ENCODE peak calls at places on chromosome 14, in four cellular contexts. W is mucosa of descending colon, J is lower lobe of right lung, T is AG20443. L is an unnamed sample.

GRCh38 chr14:47149326-47149725 is 497.7 kb upstream of the RPL10L start:
- DNase-seq in T (no peak), W (no peak), J (no peak), L (no peak)

GRCh38 chr14:75578786-75579781 is 664 bp downstream of the FLVCR2 start:
- DNase-seq in T (no peak), W (peak), J (peak), L (no peak)

GRCh38 chr14:102817942-102818940 is 41.0 kb downstream of the TRAF3 start:
- DNase-seq in W (no peak), J (no peak), T (no peak), L (no peak)

GRCh38 chr14:73402579-73402978 is 55.8 kb downstream of the NUMB start:
- DNase-seq in W (no peak), J (no peak), T (no peak), L (no peak)

GRCh38 chr14:100105357-100106169 is 40.3 kb downstream of the EVL start:
- DNase-seq in W (no peak), J (no peak), T (no peak), L (no peak)

GRCh38 chr14:75968461-75968860 is 13.3 kb downstream of the TGFB3 start:
- DNase-seq in W (no peak), J (no peak), T (peak), L (no peak)

GRCh38 chr14:99729991-99730875 is 46.1 kb downstream of the CYP46A1 start:
- DNase-seq in W (peak), T (peak), J (peak), L (peak)

GRCh38 chr14:66379116-66379515 is 107.1 kb upstream of the CCDC196 start:
- DNase-seq in J (no peak), T (no peak), W (no peak), L (no peak)

GRCh38 chr14:73743431-73743931 is 29.3 kb upstream of the PNMA1 start:
- DNase-seq in T (no peak), J (peak), W (peak), L (peak)

GRCh38 chr14:79971330-79971729 is 240.0 kb downstream of the DIO2 start:
- DNase-seq in W (no peak), J (no peak), T (peak), L (no peak)

GRCh38 chr14:32968972-32969544 is 30.4 kb downstream of the NPAS3 start:
- DNase-seq in W (no peak), T (no peak), J (no peak), L (no peak)

GRCh38 chr14:22505751-22506710 is 83.0 kb downstream of the DAD1 start:
- DNase-seq in J (no peak), T (no peak), W (no peak), L (no peak)

GRCh38 chr14:95533391-95533821 is 1.4 kb upstream of the GLRX5 start:
- DNase-seq in T (no peak), J (no peak), W (no peak), L (peak)